ENCODE peak calls at places on chromosomes 16 and 17, in five cellular contexts. X is Caco-2, E is pancreas, F is lower lobe of right lung, B is body of pancreas. J is an unnamed sample.

GRCh38 chr17:74239169-74239568 is 25.8 kb downstream of the TTYH2 start:
- DNase-seq in E (no peak), F (peak; percentile 59), X (no peak), B (no peak), J (no peak)

GRCh38 chr17:49971848-49972485 is 3.0 kb downstream of the DLX4 start:
- DNase-seq in X (no peak), B (no peak), E (no peak), F (peak; percentile 50), J (no peak)

GRCh38 chr17:34133350-34133749 is 121.7 kb upstream of the CCL2 start:
- DNase-seq in X (no peak), F (no peak), E (no peak), B (no peak), J (no peak)

GRCh38 chr16:47612711-47613110 is 151.6 kb downstream of the PHKB start:
- DNase-seq in X (no peak), F (no peak), B (no peak), E (no peak), J (no peak)

GRCh38 chr17:77728022-77728671 is 230.4 kb upstream of the TNRC6C start:
- DNase-seq in F (no peak), X (no peak), E (no peak), B (no peak), J (peak; percentile 44)

GRCh38 chr17:69357701-69358100 is 30.8 kb upstream of the ABCA5 start:
- DNase-seq in E (no peak), F (no peak), B (no peak), X (no peak), J (peak; percentile 17)

GRCh38 chr16:31242197-31242596 is 17.6 kb upstream of the ITGAM start:
- DNase-seq in F (no peak), X (no peak), E (no peak), B (no peak), J (no peak)

GRCh38 chr17:19304209-19304608 is 58.3 kb downstream of the B9D1 start:
- DNase-seq in X (no peak), B (peak; percentile 31), E (peak; percentile 31), F (peak; percentile 73), J (peak; percentile 29)

GRCh38 chr16:65429504-65430149 is 307.8 kb upstream of the CDH11 start:
- DNase-seq in E (no peak), F (no peak), X (no peak), B (no peak), J (no peak)

GRCh38 chr17:50272246-50272645 is 2.0 kb upstream of the TMEM92 start:
- DNase-seq in E (no peak), B (no peak), F (no peak), X (no peak), J (no peak)

GRCh38 chr17:27382025-27382424 is 74.2 kb upstream of the KSR1 start:
- DNase-seq in X (no peak), F (no peak), B (no peak), E (no peak), J (no peak)

GRCh38 chr16:70656712-70657263 is 10.4 kb downstream of the IL34 start:
- DNase-seq in F (peak; percentile 50), X (no peak), E (no peak), B (no peak), J (no peak)

GRCh38 chr17:6413073-6413472 is 21.8 kb downstream of the AIPL1 start:
- DNase-seq in B (no peak), X (no peak), F (no peak), E (no peak), J (peak; percentile 59)

GRCh38 chr17:31489295-31490018 is 98.0 kb downstream of the RAB11FIP4 start:
- DNase-seq in B (peak; percentile 91), X (peak; percentile 99), E (peak; percentile 88), F (peak; percentile 78), J (no peak)

GRCh38 chr17:59830007-59830630 is 62.6 kb downstream of the TUBD1 start:
- DNase-seq in E (no peak), B (no peak), X (no peak), F (no peak), J (no peak)

GRCh38 chr17:44374306-44375195 is 10.9 kb upstream of the FAM171A2 start:
- DNase-seq in E (no peak), X (no peak), B (no peak), F (no peak), J (no peak)

GRCh38 chr17:40339068-40339699 is 25.4 kb downstream of the GJD3 start:
- DNase-seq in F (no peak), X (no peak), E (no peak), B (no peak), J (peak; percentile 38)
- H3K4me1 ChIP-seq in F (peaks cover 81% of the 10 kb centered on the region), X (peaks cover 29% of the 10 kb centered on the region), E (peaks cover 28% of the 10 kb centered on the region), B (peaks cover 50% of the 10 kb centered on the region), J (peaks cover 50% of the 10 kb centered on the region)

DNA sequence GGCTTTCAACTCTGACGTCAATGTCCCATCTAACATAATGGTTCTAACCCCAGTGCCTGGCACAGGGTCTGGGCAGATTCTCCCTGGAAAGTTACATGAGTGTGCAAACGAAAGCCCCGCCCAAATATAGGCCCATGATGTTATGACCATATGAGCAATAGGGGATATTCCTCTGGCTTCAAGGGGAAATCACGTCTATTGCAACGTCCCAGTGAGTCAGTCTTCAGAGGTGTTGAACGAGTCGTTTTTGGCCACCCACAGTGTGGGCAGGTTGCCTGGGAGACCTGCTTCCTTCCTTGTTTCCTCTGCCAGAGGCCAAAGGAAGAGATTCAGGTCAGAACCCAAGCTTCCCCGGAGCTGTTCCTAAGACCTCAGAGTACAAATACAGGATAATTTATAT is 30.3 kb downstream of the PIK3R5 start:
- DNase-seq in X (no peak), F (peak; percentile 78), B (no peak), E (no peak), J (no peak)
- H3K4me1 ChIP-seq in X (no peaks in the 10 kb centered on the region), F (peaks cover 10% of the 10 kb centered on the region), B (no peaks in the 10 kb centered on the region), E (no peaks in the 10 kb centered on the region), J (no peaks in the 10 kb centered on the region)

GRCh38 chr17:80415626-80416042 is 667 bp downstream of the ENDOV start:
- DNase-seq in E (no peak), B (no peak), X (no peak), F (no peak), J (no peak)

GRCh38 chr17:80414508-80414802 is 512 bp upstream of the ENDOV start:
- DNase-seq in X (no peak), B (no peak), F (no peak), E (no peak), J (peak; percentile 30)

GRCh38 chr17:80413771-80414507 is 1.0 kb upstream of the ENDOV start:
- DNase-seq in X (no peak), F (no peak), E (no peak), B (no peak), J (no peak)

GRCh38 chr17:80416260-80416939 is 1.4 kb downstream of the ENDOV start:
- DNase-seq in E (no peak), B (no peak), F (no peak), X (no peak), J (no peak)

DNA sequence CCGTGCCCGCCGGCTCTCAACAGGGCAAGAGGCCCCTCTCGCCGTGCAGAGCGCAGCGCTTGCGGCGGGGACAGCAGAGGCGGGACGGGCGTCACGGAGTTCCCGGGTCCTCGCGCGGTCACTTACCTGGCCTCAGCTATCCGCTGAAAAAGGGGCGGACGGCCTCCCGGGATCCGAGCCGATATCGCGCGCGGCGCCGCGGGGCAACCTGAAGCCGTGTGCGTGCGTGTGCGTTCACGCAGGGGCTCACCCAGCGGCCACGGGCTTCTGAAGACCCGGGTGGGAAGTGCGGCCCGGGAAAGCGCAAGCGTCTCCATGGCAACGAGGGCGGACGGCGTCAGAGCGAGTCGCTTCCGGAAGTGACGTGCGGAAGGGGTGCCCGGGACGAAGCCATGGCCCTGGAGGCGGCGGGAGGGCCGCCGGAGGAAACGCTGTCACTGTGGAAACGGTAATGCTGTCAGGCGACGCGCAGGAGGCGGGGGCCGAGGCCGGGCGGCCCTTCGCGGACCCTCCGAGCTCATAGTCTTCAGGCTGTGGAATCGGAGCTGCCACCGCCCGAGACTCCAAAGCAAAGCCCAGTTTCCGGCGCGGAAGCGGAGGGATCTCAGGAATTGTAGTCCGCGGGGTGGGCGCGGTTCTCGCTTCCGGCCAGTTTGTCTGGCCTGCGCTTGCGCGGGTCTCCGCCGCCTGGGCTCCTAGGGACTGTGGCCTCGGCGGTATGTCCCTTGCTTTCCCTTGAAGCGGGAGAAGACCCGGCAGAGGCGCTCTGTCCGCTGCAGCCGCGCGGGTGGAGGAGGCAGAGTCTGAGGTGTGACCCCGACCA is at the start of gene ENDOV:
- DNase-seq in X (peak; percentile 91), F (peak; percentile 98), E (peak; percentile 92), B (peak; percentile 94), J (peak; percentile 97)
- H3K4me1 ChIP-seq in X (peaks cover 6% of the 10 kb centered on the region), F (peaks cover 25% of the 10 kb centered on the region), E (peaks cover 9% of the 10 kb centered on the region), B (peaks cover 33% of the 10 kb centered on the region), J (peaks cover 14% of the 10 kb centered on the region)

GRCh38 chr16:89174877-89175276 is 3.3 kb downstream of the CDH15 start:
- DNase-seq in E (no peak), B (no peak), X (no peak), F (no peak), J (no peak)
- H3K4me1 ChIP-seq in E (peaks cover 7% of the 10 kb centered on the region), B (peaks cover 17% of the 10 kb centered on the region), X (peaks cover 17% of the 10 kb centered on the region), F (peaks cover 13% of the 10 kb centered on the region), J (peaks cover 15% of the 10 kb centered on the region)

GRCh38 chr16:27317738-27318398 is 4.1 kb downstream of the IL4R start:
- DNase-seq in E (no peak), X (no peak), F (no peak), B (no peak), J (no peak)
- H3K4me1 ChIP-seq in E (peaks cover 52% of the 10 kb centered on the region), X (peaks cover 26% of the 10 kb centered on the region), F (peaks cover 87% of the 10 kb centered on the region), B (peaks cover 57% of the 10 kb centered on the region), J (peaks cover 53% of the 10 kb centered on the region)

GRCh38 chr16:2512920-2513404 is 790 bp upstream of the ATP6V0C start:
- DNase-seq in E (peak; percentile 63), B (peak; percentile 50), F (peak; percentile 50), X (no peak), J (peak; percentile 65)

GRCh38 chr16:2515180-2515803 is 1.5 kb downstream of the ATP6V0C start:
- DNase-seq in X (no peak), B (peak; percentile 23), E (no peak), F (no peak), J (no peak)

GRCh38 chr16:2513405-2514332 is at the start of gene ATP6V0C:
- DNase-seq in X (peak; percentile 94), F (peak; percentile 96), B (peak; percentile 96), E (peak; percentile 96), J (peak; percentile 95)

GRCh38 chr16:2516391-2517240 is 2.9 kb downstream of the ATP6V0C start:
- DNase-seq in B (peak; percentile 15), F (peak; percentile 71), X (no peak), E (no peak), J (no peak)

DNA sequence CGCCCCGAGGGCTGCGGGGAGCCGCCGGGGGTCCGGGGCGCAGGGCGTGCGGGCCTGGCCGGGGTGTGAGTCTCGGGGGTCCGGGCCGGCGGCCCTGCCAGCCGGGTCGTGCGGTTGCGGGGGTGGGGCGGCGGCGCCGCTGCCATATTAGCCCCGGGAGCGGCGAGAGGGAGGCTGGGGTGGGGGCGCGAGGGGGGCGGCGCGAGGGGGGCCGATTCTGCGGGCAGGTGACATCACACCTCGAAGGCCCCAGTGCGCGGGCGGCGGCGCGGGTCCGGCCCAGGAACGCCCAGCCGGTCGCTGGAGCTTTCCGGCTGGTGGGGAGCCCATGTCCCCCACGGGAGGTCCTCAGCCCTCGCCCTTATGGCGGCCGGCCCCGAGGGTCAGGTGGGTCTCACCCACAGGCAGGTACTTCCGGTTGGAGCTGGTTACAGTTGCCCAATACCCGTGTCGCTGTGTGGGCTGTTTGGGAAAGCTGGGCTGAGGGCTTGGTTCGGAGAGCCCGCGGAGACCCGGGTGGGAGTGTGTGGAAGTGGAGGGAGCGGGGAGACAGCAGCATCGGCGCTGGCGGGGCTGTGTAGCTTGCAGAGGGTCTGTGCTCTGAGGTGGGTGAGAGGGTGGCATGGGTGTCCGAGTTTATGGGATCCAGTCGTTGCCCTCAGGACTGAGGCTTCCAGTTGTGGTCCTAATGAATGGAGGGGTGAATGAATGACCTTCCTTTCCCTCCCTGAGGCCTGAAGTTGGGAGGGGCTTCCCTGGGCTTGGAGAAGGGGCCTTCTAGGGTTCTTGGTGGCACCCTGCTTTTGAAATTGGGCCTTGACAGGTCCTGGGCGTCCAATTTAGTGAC is 804 bp downstream of the ATP6V0C start:
- DNase-seq in B (peak; percentile 48), E (peak; percentile 63), X (no peak), F (no peak), J (peak; percentile 38)
- H3K4me1 ChIP-seq in B (peaks cover 62% of the 10 kb centered on the region), E (peaks cover 37% of the 10 kb centered on the region), X (peaks cover 23% of the 10 kb centered on the region), F (peaks cover 68% of the 10 kb centered on the region), J (peaks cover 46% of the 10 kb centered on the region)